ENCODE peak calls at places on chromosome 15, in four cellular contexts. H, D, L and I are unnamed samples.

GRCh38 chr15:81312790-81313543 is 11.0 kb downstream of the STARD5 start:
- DNase-seq in H (no peak), D (peak; percentile 41), L (no peak), I (peak; percentile 97)

GRCh38 chr15:63831041-63831440 is 2.7 kb downstream of the HERC1 start:
- DNase-seq in H (no peak), D (no peak), L (no peak), I (no peak)

GRCh38 chr15:61393949-61394348 is 164.8 kb upstream of the RORA start:
- DNase-seq in H (peak; percentile 7), D (no peak), L (no peak), I (no peak)

GRCh38 chr15:43299411-43299810 is 31.0 kb downstream of the LCMT2 start:
- DNase-seq in H (no peak), D (no peak), L (no peak), I (no peak)

GRCh38 chr15:80026754-80027153 is 32.7 kb upstream of the ZFAND6 start:
- DNase-seq in H (no peak), D (no peak), L (no peak), I (no peak)

GRCh38 chr15:69760890-69761568 is 308.4 kb downstream of the RPLP1 start:
- DNase-seq in H (peak; percentile 56), D (peak; percentile 54), L (no peak), I (peak; percentile 98)

GRCh38 chr15:69919816-69920215 is 177.9 kb downstream of the TLE3 start:
- DNase-seq in H (no peak), D (no peak), L (no peak), I (no peak)

GRCh38 chr15:39778031-39778430 is 4.6 kb downstream of the FSIP1 start:
- DNase-seq in H (no peak), D (no peak), L (no peak), I (no peak)

GRCh38 chr15:41840673-41841072 is 2.0 kb downstream of the PLA2G4B start:
- DNase-seq in H (no peak), D (no peak), L (no peak), I (no peak)

GRCh38 chr15:48579945-48580671 is 65.4 kb downstream of the FBN1 start:
- DNase-seq in H (no peak), D (no peak), L (no peak), I (no peak)

GRCh38 chr15:90091156-90091931 is 10.9 kb downstream of the IDH2 start:
- DNase-seq in H (no peak), D (no peak), L (no peak), I (no peak)

GRCh38 chr15:58590236-58590635 is 158.4 kb downstream of the LIPC start:
- DNase-seq in H (no peak), D (no peak), L (no peak), I (no peak)

GRCh38 chr15:22863356-22863755 is 24.9 kb downstream of the NIPA2 start:
- DNase-seq in H (no peak), D (no peak), L (no peak), I (no peak)

GRCh38 chr15:36161108-36161507 is 418.3 kb upstream of the CDIN1 start:
- DNase-seq in H (no peak), D (no peak), L (no peak), I (no peak)

GRCh38 chr15:97984157-97984556 is 23.7 kb downstream of the ARRDC4 start:
- DNase-seq in H (no peak), D (no peak), L (no peak), I (peak; percentile 59)

GRCh38 chr15:84736375-84736774 is 12.0 kb upstream of the ZNF592 start:
- DNase-seq in H (peak; percentile 77), D (no peak), L (no peak), I (no peak)

GRCh38 chr15:91584895-91585294 is 268.6 kb upstream of the SLCO3A1 start:
- DNase-seq in H (no peak), D (no peak), L (no peak), I (no peak)

GRCh38 chr15:89898628-89899302 is 5.0 kb upstream of the AP3S2 start:
- DNase-seq in H (peak; percentile 72), D (peak; percentile 54), L (peak; percentile 44), I (peak; percentile 57)

GRCh38 chr15:39127151-39127815 is 453.6 kb upstream of the THBS1 start:
- DNase-seq in H (no peak), D (no peak), L (no peak), I (no peak)

GRCh38 chr15:38699633-38700230 is 135.1 kb upstream of the RASGRP1 start:
- DNase-seq in H (peak; percentile 51), D (peak; percentile 73), L (peak; percentile 67), I (peak; percentile 41)

GRCh38 chr15:67033521-67033920 is 31.9 kb upstream of the SMAD3 start:
- DNase-seq in H (no peak), D (no peak), L (no peak), I (no peak)

GRCh38 chr15:39124925-39125625 is 455.8 kb upstream of the THBS1 start:
- DNase-seq in H (no peak), D (no peak), L (no peak), I (peak; percentile 43)

GRCh38 chr15:101489236-101489632 is 273 bp downstream of the PCSK6 start:
- DNase-seq in H (peak; percentile 79), D (peak; percentile 60), L (peak; percentile 44), I (no peak)

GRCh38 chr15:80929689-80930088 is 59.9 kb downstream of the MESD start:
- DNase-seq in H (no peak), D (no peak), L (no peak), I (peak; percentile 12)

GRCh38 chr15:39556461-39556860 is 24.4 kb upstream of the THBS1 start:
- DNase-seq in H (no peak), D (no peak), L (no peak), I (no peak)

GRCh38 chr15:41796457-41796856 is 22.2 kb downstream of the MAPKBP1 start:
- DNase-seq in H (no peak), D (no peak), L (no peak), I (peak; percentile 64)

GRCh38 chr15:68313501-68314390 is 36.2 kb downstream of the FEM1B start:
- DNase-seq in H (no peak), D (peak; percentile 16), L (no peak), I (no peak)

GRCh38 chr15:42163947-42164550 is 7.6 kb upstream of the PLA2G4F start:
- DNase-seq in H (no peak), D (no peak), L (no peak), I (no peak)

GRCh38 chr15:22960587-22960986 is 19.6 kb downstream of the CYFIP1 start:
- DNase-seq in H (no peak), D (no peak), L (no peak), I (no peak)

GRCh38 chr15:65368300-65368617 is 9.5 kb downstream of the IGDCC3 start:
- DNase-seq in H (no peak), D (no peak), L (peak; percentile 76), I (no peak)

GRCh38 chr15:35289029-35289617 is 204.0 kb upstream of the NANOGP8 start:
- DNase-seq in H (no peak), D (no peak), L (peak; percentile 19), I (peak; percentile 60)

GRCh38 chr15:64532515-64532914 is 72.1 kb downstream of the ZNF609 start:
- DNase-seq in H (no peak), D (no peak), L (no peak), I (no peak)

GRCh38 chr15:67133738-67134576 is 68.6 kb downstream of the SMAD3 start:
- DNase-seq in H (peak; percentile 72), D (no peak), L (no peak), I (no peak)

GRCh38 chr15:64690008-64690407 is 85.4 kb downstream of the RBPMS2 start:
- DNase-seq in H (no peak), D (no peak), L (no peak), I (no peak)

GRCh38 chr15:101210058-101210457 is 41.8 kb downstream of the CHSY1 start:
- DNase-seq in H (no peak), D (no peak), L (no peak), I (no peak)

GRCh38 chr15:73763893-73764292 is 10.7 kb upstream of the INSYN1 start:
- DNase-seq in H (no peak), D (no peak), L (no peak), I (no peak)

DNA sequence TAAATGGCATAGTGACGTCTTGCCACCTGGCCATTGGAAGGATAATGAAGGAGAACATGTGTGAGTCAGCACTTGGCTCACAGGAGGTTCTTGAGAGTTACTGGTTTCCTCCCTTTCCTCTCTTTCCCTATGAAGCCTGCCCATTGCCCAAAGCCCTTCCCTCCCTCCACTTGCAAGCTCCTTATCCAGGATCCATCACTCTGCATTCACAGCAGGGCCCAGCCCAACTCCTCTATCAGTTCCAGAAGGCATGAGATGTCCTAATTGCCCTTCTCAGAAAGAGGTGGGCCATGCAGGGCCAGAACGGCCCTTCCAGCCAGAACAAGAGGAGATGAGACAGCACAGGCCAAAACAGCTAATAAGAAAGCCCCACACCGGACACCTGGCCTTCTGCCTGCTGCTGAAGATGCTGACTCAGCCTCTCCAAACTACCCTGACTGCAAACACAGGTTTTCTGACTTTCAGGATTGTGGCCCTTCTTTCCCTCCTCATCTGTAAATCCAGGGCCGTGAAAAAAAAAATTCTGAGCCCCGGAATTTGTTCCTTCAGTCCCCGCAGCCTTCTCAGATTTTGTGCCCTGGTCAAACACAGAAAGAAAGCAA is 29.7 kb downstream of the HAPLN3 start:
- DNase-seq in H (no peak), D (no peak), L (no peak), I (no peak)
- TF ChIP-seq CTCF in H (no peak), D (no peak), L (no peak), I (no peak)

DNA sequence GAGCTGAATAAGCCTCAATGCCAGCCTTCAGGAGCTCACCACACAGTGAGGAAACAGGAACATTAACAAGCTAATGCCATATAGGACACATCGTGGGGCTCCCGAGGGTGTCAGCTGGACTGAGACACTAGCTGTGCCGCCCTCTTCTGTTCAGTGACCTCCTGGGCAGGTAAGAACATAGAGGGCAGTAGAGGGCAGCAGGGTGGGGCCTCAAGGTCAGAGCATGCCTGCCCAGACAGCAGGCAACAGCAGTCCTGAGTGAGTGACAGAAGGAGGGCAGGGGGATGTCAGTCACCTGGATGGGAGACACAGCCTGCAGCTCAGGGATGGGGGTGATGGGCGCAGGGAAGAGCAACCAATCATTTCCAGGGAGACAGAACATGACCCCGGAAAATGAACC is 15.5 kb downstream of the NTRK3 start:
- DNase-seq in H (no peak), D (no peak), L (no peak), I (no peak)
- TF ChIP-seq CTCF in H (no peak), D (no peak), L (no peak), I (no peak)

GRCh38 chr15:51134416-51135199 is 39.9 kb upstream of the TNFAIP8L3 start:
- DNase-seq in H (no peak), D (no peak), L (no peak), I (no peak)

GRCh38 chr15:51132384-51133139 is 37.9 kb upstream of the TNFAIP8L3 start:
- DNase-seq in H (peak; percentile 26), D (no peak), L (peak; percentile 61), I (peak; percentile 99)

GRCh38 chr15:51131596-51132290 is 37.0 kb upstream of the TNFAIP8L3 start:
- DNase-seq in H (no peak), D (no peak), L (no peak), I (no peak)

GRCh38 chr15:51135276-51135675 is 40.6 kb upstream of the TNFAIP8L3 start:
- DNase-seq in H (no peak), D (no peak), L (no peak), I (no peak)

DNA sequence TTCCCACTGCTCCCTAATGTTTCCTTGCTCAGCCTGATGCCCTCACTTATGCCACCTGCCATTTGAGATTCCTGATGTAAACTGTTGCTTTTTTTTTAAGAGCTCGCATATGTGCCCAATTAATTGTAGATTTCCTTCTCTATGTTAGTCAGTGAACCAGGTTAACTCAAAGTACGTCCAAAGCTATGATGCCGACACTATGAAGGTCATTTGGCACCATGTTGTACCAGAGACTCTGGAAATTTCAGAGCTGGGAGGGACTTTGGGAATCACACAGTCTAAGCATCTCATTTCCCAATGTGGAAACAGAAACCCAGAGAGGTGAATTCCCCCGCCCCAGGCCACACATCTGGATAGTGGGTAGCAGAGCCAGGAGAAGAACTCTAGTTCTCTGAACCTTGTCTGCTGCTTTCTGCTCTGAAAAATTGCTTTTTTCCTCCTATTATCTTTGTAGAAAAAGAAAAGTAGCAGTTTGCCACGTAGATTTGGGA is 38.5 kb upstream of the TNFAIP8L3 start:
- DNase-seq in H (no peak), D (no peak), L (no peak), I (no peak)
- TF ChIP-seq CTCF in H (no peak), D (no peak), L (peak; percentile 11), I (no peak)

GRCh38 chr15:82978438-82978837 is 7.6 kb upstream of the RAMAC start:
- DNase-seq in H (no peak), D (no peak), L (no peak), I (no peak)
- TF ChIP-seq CTCF in H (no peak), D (no peak), L (no peak), I (no peak)